ENCODE peak calls at places on chromosomes 12 and 14, in ten cellular contexts. G, V, Y, D, P, I, Z, K, U and Q are unnamed samples.

GRCh38 chr12:6430124-6430989 is 14.4 kb upstream of the CD27 start:
- DNase-seq in G (peak; percentile 100), Y (no peak), I (no peak), D (peak; percentile 86), V (peak; percentile 97), K (peak; percentile 73), U (peak; percentile 79), P (peak; percentile 96), Z (no peak), Q (peak; percentile 100)

GRCh38 chr14:59360923-59361794 is 104.0 kb downstream of the GPR135 start:
- DNase-seq in Y (no peak), P (peak; percentile 82), Z (no peak), I (no peak), V (peak; percentile 91), K (peak; percentile 91), D (peak; percentile 77), U (peak; percentile 74), G (peak; percentile 79), Q (no peak)

GRCh38 chr14:91406982-91407381 is 10.6 kb downstream of the CCDC88C start:
- DNase-seq in U (no peak), I (no peak), V (no peak), P (no peak), G (no peak), Y (no peak), Z (no peak), D (no peak), K (no peak), Q (no peak)

GRCh38 chr12:39632670-39633069 is 13.1 kb upstream of the ABCD2 start:
- DNase-seq in U (no peak), P (no peak), V (no peak), K (no peak), I (no peak), D (no peak), G (peak; percentile 4), Z (no peak), Y (no peak), Q (no peak)

GRCh38 chr12:122834229-122834920 is 882 bp upstream of the HIP1R start:
- DNase-seq in U (no peak), G (peak; percentile 74), K (peak; percentile 85), Y (no peak), Z (peak; percentile 28), V (peak; percentile 72), D (peak; percentile 59), P (peak; percentile 44), I (peak; percentile 88), Q (peak; percentile 65)

GRCh38 chr12:40104461-40105264 is 1.2 kb downstream of the SLC2A13 start:
- DNase-seq in D (no peak), K (no peak), V (peak; percentile 27), U (peak; percentile 9), Z (peak; percentile 1), I (no peak), Y (no peak), P (peak; percentile 2), G (no peak), Q (no peak)

GRCh38 chr14:20857630-20858261 is 33.4 kb upstream of the RNASE3 start:
- DNase-seq in Z (peak; percentile 58), I (peak; percentile 56), U (peak; percentile 72), G (peak; percentile 70), D (peak; percentile 76), P (peak; percentile 34), K (peak; percentile 36), Y (peak; percentile 28), V (peak; percentile 50), Q (peak; percentile 80)

GRCh38 chr12:57276935-57277563 is 26.1 kb upstream of the STAC3 start:
- DNase-seq in Y (no peak), Z (no peak), V (peak; percentile 45), K (no peak), P (peak; percentile 49), G (peak; percentile 60), D (no peak), I (no peak), U (no peak), Q (peak; percentile 32)

GRCh38 chr14:52258783-52259182 is 8.7 kb upstream of the PTGDR start:
- DNase-seq in I (no peak), U (no peak), V (no peak), G (no peak), P (no peak), Z (no peak), K (no peak), Y (no peak), D (no peak), Q (no peak)

GRCh38 chr14:54589076-54589475 is 22.1 kb downstream of the SAMD4A start:
- DNase-seq in I (no peak), P (peak; percentile 69), K (no peak), G (peak; percentile 88), Y (no peak), Z (no peak), U (no peak), D (no peak), V (peak; percentile 60), Q (no peak)

DNA sequence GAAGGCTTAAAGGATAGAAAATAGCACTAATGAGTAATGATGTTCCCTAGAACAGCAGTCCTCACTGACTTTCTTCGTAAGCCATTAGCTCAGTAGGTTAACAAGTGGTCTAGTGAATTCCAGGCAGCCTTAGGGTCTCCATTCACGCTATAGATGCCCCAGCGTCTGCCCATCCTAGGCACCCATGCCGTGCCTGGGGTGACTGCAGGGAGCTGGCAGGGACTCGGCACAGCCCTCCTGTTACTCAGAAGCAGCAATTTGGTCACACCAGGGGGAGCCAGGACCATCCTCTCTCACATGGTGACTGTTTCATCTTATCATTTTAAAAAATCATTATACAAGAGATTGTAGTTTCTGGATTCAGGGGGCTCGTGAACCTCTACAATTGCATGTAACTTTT is 66.0 kb upstream of the TRAF3 start:
- DNase-seq in Y (no peak), I (no peak), P (no peak), D (no peak), G (no peak), K (no peak), V (no peak), U (no peak), Z (no peak), Q (no peak)
- H3K27me3 ChIP-seq in Y (no peaks in the 10 kb centered on the region), I (no peaks in the 10 kb centered on the region), P (no peaks in the 10 kb centered on the region), D (no peaks in the 10 kb centered on the region), G (no peaks in the 10 kb centered on the region), K (no peaks in the 10 kb centered on the region), V (no peaks in the 10 kb centered on the region), U (no peaks in the 10 kb centered on the region), Z (no peaks in the 10 kb centered on the region), Q (no peaks in the 10 kb centered on the region)

GRCh38 chr12:106764738-106765137 is 9.7 kb upstream of the RIC8B start:
- DNase-seq in D (no peak), U (no peak), I (no peak), K (peak; percentile 18), G (peak; percentile 12), Z (no peak), Y (no peak), V (no peak), P (no peak), Q (no peak)

GRCh38 chr12:106759526-106760183 is 14.8 kb upstream of the RIC8B start:
- DNase-seq in G (peak; percentile 15), D (no peak), I (no peak), K (no peak), P (no peak), V (no peak), U (no peak), Z (no peak), Y (no peak), Q (no peak)

GRCh38 chr12:106757623-106758348 is 16.7 kb upstream of the RIC8B start:
- DNase-seq in V (no peak), D (no peak), K (no peak), P (no peak), I (no peak), G (no peak), U (no peak), Z (no peak), Y (no peak), Q (peak; percentile 46)

GRCh38 chr12:106758349-106758951 is 16.0 kb upstream of the RIC8B start:
- DNase-seq in P (no peak), Z (no peak), I (no peak), Y (no peak), V (no peak), G (no peak), U (no peak), D (no peak), K (no peak), Q (no peak)

DNA sequence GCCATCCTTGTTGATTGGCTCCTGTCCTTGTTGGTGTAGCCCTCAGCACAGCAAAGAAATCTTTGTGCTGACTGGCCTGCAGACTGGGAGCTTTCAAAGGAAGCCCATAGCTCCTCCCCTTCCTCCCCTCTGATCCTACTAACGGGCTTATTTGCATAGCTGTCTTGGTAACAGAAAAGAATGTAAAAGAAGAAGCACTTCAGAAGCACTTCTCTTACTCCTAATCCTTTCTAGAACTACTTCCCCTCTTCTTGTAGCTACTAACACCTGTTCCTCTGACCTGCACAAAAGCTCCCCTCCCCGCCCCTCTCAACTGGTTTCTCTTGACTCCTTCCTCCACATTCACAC is 14.3 kb upstream of the RIC8B start:
- DNase-seq in D (peak; percentile 55), U (no peak), P (peak; percentile 15), G (no peak), K (no peak), V (peak; percentile 38), Y (no peak), Z (peak; percentile 37), I (no peak), Q (peak; percentile 44)
- H3K4me3 ChIP-seq in D (no peak overlapping the region), U (no peak overlapping the region), P (no peak overlapping the region), G (no peak overlapping the region), K (no peak overlapping the region), V (no peak overlapping the region), Y (no peak overlapping the region), Z (peak overlapping the region; percentile 65), I (no peak overlapping the region), Q (no peak overlapping the region)

DNA sequence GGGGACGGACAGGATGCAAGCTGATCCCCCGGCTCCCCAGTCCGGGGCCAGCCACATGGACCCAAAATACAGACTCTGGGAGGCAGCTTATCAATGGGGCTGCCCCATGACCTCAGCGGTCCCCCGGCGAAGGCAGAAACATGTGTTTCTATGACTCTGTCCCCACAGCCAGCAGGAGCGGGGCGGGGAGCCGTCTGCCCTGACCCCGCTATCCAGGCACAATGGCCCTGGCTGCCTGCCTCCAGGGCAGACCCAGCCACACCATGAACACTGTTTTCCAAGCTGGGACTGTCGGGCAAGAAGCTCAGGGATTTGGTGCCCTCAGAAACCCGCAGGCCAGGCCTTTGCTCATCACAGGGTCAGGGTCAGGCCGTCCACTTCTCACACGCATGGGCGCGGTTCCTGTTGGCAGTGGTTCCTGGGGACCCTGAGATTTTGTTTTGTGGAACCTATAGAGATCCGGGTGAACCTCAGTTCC is 75.0 kb downstream of the RFLNA start:
- DNase-seq in V (no peak), G (no peak), U (no peak), P (no peak), Y (no peak), D (no peak), K (peak; percentile 40), Z (no peak), I (no peak), Q (no peak)
- H3K27ac ChIP-seq in V (peak overlapping the region; percentile 4), G (peak overlapping the region; percentile 90), U (peak overlapping the region; percentile 94), P (peak overlapping the region; percentile 90), Y (no peak overlapping the region), D (peak overlapping the region; percentile 92), K (no peak overlapping the region), Z (no peak overlapping the region), I (no peak overlapping the region), Q (peak overlapping the region; percentile 52)

DNA sequence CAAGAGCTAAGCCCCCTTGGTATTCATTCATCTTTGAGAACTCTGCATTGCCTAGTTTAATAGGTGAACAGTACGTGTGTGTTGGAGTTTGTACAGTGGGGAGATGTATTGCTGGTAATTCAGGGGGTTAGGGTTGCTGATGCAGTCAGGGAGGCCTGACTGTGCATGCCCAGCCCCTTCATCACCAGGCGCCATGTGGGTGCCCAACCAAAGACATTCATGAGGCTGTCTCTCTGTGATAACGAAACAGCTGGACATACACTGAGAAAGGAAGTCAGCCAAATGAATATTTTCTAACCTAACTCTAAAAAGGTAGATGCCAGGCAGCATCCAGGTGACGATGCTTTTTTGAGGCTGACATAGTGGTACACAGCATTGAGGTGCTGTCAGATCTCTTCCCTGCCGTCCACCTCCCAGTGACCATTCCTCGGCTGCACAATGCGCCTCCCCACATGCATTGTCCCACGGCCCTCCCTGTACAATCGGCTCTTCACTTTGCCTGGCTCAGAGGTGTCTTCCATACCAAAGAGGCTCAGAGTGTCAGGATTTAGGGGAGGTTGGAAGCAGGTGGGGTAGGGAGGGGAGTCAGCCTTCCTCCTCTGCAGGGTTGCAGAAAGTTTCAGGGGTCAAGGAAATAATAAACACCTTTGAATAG is 19.0 kb downstream of the EML1 start:
- DNase-seq in Z (no peak), I (no peak), G (no peak), Y (no peak), K (no peak), U (no peak), D (no peak), V (no peak), P (no peak), Q (no peak)
- H3K27me3 ChIP-seq in Z (peaks cover 3% of the 10 kb centered on the region), I (no peaks in the 10 kb centered on the region), G (no peaks in the 10 kb centered on the region), Y (no peaks in the 10 kb centered on the region), K (no peaks in the 10 kb centered on the region), U (no peaks in the 10 kb centered on the region), D (no peaks in the 10 kb centered on the region), V (no peaks in the 10 kb centered on the region), P (no peaks in the 10 kb centered on the region), Q (peaks cover 4% of the 10 kb centered on the region)